ENCODE peak calls at places on chromosomes 11 and 22, in seven cellular contexts. Z is mesenchymal stem cell, H is H9, Q is IMR-90, I is mesendoderm, S is H1, R is trophoblast cell. D is an unnamed sample.

GRCh38 chr11:121687961-121688566 is 235.3 kb upstream of the SORL1-AS1 start:
- DNase-seq in Z (peak), H (peak), Q (peak), I (peak), S (no peak), R (no peak), D (no peak)

GRCh38 chr11:61334434-61335354 is 1.7 kb downstream of the TKFC start:
- DNase-seq in Z (peak), H (no peak), Q (peak), I (peak), S (no peak), R (peak), D (no peak)

GRCh38 chr11:2789791-2790580 is 90.2 kb upstream of the KCNQ1OT1 start:
- DNase-seq in Z (no peak), H (no peak), Q (no peak), I (no peak), S (no peak), R (no peak), D (no peak)

GRCh38 chr22:17773606-17774205 is 563 bp downstream of the BID start:
- DNase-seq in Z (peak), H (peak), Q (peak), I (peak), S (no peak), R (no peak), D (peak)

GRCh38 chr22:34096770-34097169 is 176.5 kb upstream of the LARGE1 start:
- DNase-seq in Z (no peak), H (no peak), Q (no peak), I (no peak), S (no peak), R (no peak), D (no peak)

GRCh38 chr11:95345243-95345642 is 114.2 kb upstream of the SESN3 start:
- DNase-seq in Z (no peak), H (no peak), Q (no peak), I (no peak), S (no peak), R (no peak), D (no peak)

GRCh38 chr22:26884921-26885320 is 227.5 kb downstream of the MIAT start:
- DNase-seq in Z (no peak), H (no peak), Q (no peak), I (no peak), S (no peak), R (no peak), D (no peak)

GRCh38 chr11:1038361-1038760 is 1.8 kb upstream of the MUC6 start:
- DNase-seq in Z (no peak), H (no peak), Q (no peak), I (no peak), S (no peak), R (no peak), D (no peak)

GRCh38 chr11:120205596-120206161 is 5.2 kb upstream of the OAF start:
- DNase-seq in Z (peak), H (no peak), Q (peak), I (no peak), S (no peak), R (peak), D (no peak)

GRCh38 chr11:125369808-125370207 is 126.3 kb downstream of the FEZ1 start:
- DNase-seq in Z (no peak), H (no peak), Q (no peak), I (peak), S (no peak), R (no peak), D (no peak)

GRCh38 chr22:19896665-19897355 is 42.1 kb upstream of the GNB1L start:
- DNase-seq in Z (no peak), H (no peak), Q (no peak), I (no peak), S (no peak), R (no peak), D (no peak)

GRCh38 chr11:8342821-8343681 is 79.4 kb upstream of the LMO1 start:
- DNase-seq in Z (no peak), H (no peak), Q (no peak), I (no peak), S (no peak), R (no peak), D (no peak)

GRCh38 chr11:81497202-81497804 is 1236.4 kb downstream of the FAM181B start:
- DNase-seq in Z (peak), H (no peak), Q (peak), I (peak), S (no peak), R (no peak), D (peak)

GRCh38 chr22:22616636-22617035 is 27.8 kb upstream of the GGTLC2 start:
- DNase-seq in Z (no peak), H (no peak), Q (no peak), I (no peak), S (no peak), R (peak), D (no peak)

GRCh38 chr11:92972248-92972647 is 2.8 kb downstream of the MTNR1B start:
- DNase-seq in Z (no peak), H (no peak), Q (no peak), I (no peak), S (no peak), R (no peak), D (no peak)

GRCh38 chr11:117188620-117189081 is 10.1 kb downstream of the SIDT2 start:
- DNase-seq in Z (no peak), H (no peak), Q (no peak), I (no peak), S (no peak), R (no peak), D (no peak)

GRCh38 chr22:30743257-30744020 is 48.8 kb downstream of the OSBP2 start:
- DNase-seq in Z (no peak), H (no peak), Q (no peak), I (no peak), S (no peak), R (no peak), D (no peak)

GRCh38 chr11:134581966-134582787 is 170.1 kb upstream of the B3GAT1 start:
- DNase-seq in Z (no peak), H (peak), Q (no peak), I (no peak), S (no peak), R (no peak), D (no peak)

GRCh38 chr11:16148301-16148787 is 208.0 kb downstream of the SOX6 start:
- DNase-seq in Z (no peak), H (no peak), Q (no peak), I (no peak), S (no peak), R (no peak), D (no peak)

GRCh38 chr22:30048711-30049110 is 31.6 kb upstream of the HORMAD2 start:
- DNase-seq in Z (peak), H (no peak), Q (peak), I (no peak), S (no peak), R (no peak), D (no peak)

GRCh38 chr11:119782673-119783072 is 53.7 kb upstream of the NECTIN1 start:
- DNase-seq in Z (no peak), H (no peak), Q (peak), I (peak), S (no peak), R (no peak), D (no peak)

GRCh38 chr11:114914231-114915005 is 236.1 kb downstream of the NXPE2 start:
- DNase-seq in Z (no peak), H (no peak), Q (no peak), I (no peak), S (no peak), R (no peak), D (no peak)

GRCh38 chr22:30261134-30261533 is 5.5 kb downstream of the OSM start:
- DNase-seq in Z (peak), H (no peak), Q (no peak), I (peak), S (no peak), R (no peak), D (no peak)

GRCh38 chr22:43152355-43153071 is 1.2 kb downstream of the TSPO start:
- DNase-seq in Z (peak), H (no peak), Q (peak), I (peak), S (no peak), R (no peak), D (no peak)

GRCh38 chr11:116373545-116373944 is 399.2 kb downstream of the BUD13 start:
- DNase-seq in Z (no peak), H (no peak), Q (no peak), I (no peak), S (no peak), R (no peak), D (no peak)

GRCh38 chr11:122642472-122642922 is 13.0 kb upstream of the UBASH3B start:
- DNase-seq in Z (peak), H (no peak), Q (peak), I (peak), S (no peak), R (no peak), D (no peak)

GRCh38 chr11:7551571-7551970 is 37.8 kb downstream of the PPFIBP2 start:
- DNase-seq in Z (peak), H (no peak), Q (peak), I (peak), S (no peak), R (peak), D (no peak)

GRCh38 chr11:8649361-8649760 is 33.1 kb downstream of the TRIM66 start:
- DNase-seq in Z (peak), H (no peak), Q (peak), I (peak), S (no peak), R (no peak), D (no peak)

GRCh38 chr11:122637538-122637937 is 18.0 kb upstream of the UBASH3B start:
- DNase-seq in Z (no peak), H (no peak), Q (no peak), I (no peak), S (no peak), R (no peak), D (no peak)

GRCh38 chr11:95154514-95154913 is 64.9 kb downstream of the ENDOD1 start:
- DNase-seq in Z (peak), H (peak), Q (peak), I (peak), S (no peak), R (peak), D (peak)

GRCh38 chr11:66768818-66769217 is 39.8 kb upstream of the SPTBN2 start:
- DNase-seq in Z (no peak), H (no peak), Q (no peak), I (no peak), S (no peak), R (no peak), D (no peak)

GRCh38 chr11:66864172-66864901 is 7.5 kb downstream of the LRFN4 start:
- DNase-seq in Z (no peak), H (no peak), Q (no peak), I (no peak), S (no peak), R (no peak), D (no peak)

GRCh38 chr11:77081381-77081851 is 14.6 kb downstream of the CAPN5 start:
- DNase-seq in Z (no peak), H (no peak), Q (no peak), I (no peak), S (no peak), R (no peak), D (no peak)

GRCh38 chr11:121606354-121606753 is 153.6 kb upstream of the SORL1-AS1 start:
- DNase-seq in Z (no peak), H (no peak), Q (peak), I (no peak), S (no peak), R (no peak), D (no peak)

GRCh38 chr11:62676698-62677097 is 2.2 kb downstream of the UBXN1 start:
- DNase-seq in Z (no peak), H (no peak), Q (no peak), I (no peak), S (no peak), R (no peak), D (no peak)

GRCh38 chr22:19983701-19984100 is 32.9 kb downstream of the ARVCF start:
- DNase-seq in Z (no peak), H (no peak), Q (no peak), I (no peak), S (no peak), R (no peak), D (no peak)

GRCh38 chr11:4697583-4697982 is at the start of gene OR51E2:
- DNase-seq in Z (peak), H (no peak), Q (peak), I (peak), S (peak), R (no peak), D (no peak)

GRCh38 chr11:111429066-111429506 is 50.0 kb upstream of the POU2AF1 start:
- DNase-seq in Z (peak), H (peak), Q (peak), I (peak), S (no peak), R (peak), D (peak)

GRCh38 chr11:41795004-41795403 is 335.6 kb upstream of the LRRC4C start:
- DNase-seq in Z (no peak), H (no peak), Q (no peak), I (no peak), S (no peak), R (no peak), D (no peak)

DNA sequence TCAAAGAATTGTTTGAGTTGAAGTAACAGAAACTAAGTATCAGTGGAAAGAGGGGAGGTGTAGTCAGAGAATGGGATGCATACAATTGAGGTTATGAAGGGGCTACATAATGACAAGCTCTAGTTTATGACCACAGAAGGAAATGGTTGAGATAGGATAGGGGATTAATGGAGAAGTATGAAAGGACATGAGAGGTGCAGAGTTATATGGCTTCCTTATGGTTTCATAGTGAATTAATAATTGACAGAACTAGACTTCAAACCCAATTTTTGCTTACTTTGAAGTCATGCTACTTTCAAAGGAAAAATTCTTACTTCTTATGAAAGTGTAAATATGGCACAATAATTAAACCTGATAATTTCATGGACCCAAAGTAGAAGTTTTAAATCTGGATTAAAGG is 340.3 kb upstream of the LRRC4C start:
- DNase-seq in Z (no peak), H (no peak), Q (no peak), I (no peak), S (no peak), R (no peak), D (no peak)
- H4K8ac ChIP-seq in Z (no peak), H (no peak), Q (no peak), I (no peak), S (no peak), R (no peak), D (no peak)

GRCh38 chr11:13869404-13869886 is 93.1 kb upstream of the SPON1 start:
- DNase-seq in Z (no peak), H (no peak), Q (no peak), I (no peak), S (no peak), R (no peak), D (no peak)
- H4K8ac ChIP-seq in Z (no peak), H (no peak), Q (no peak), I (no peak), S (no peak), R (no peak), D (no peak)

DNA sequence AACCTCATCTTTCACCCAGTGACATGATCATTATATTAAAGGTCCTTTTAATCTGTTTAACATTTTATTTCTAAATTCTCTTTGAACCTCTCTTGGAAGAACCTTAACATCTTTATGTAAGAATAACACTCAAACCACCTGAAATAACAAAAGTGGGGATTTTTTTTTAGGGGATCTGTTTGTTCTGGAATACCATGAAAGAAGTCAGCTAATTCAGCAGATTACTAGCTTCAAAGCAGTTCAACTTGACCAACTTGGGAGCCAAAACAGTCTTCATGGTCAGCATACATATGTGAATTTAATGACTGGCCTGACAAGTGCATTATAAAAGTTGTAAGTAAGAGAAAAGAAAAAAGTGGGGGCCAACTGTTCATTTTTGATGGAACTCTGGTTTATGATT is 52.3 kb downstream of the CCDC34 start:
- DNase-seq in Z (no peak), H (no peak), Q (no peak), I (no peak), S (no peak), R (no peak), D (no peak)
- H4K8ac ChIP-seq in Z (no peak), H (no peak), Q (no peak), I (no peak), S (no peak), R (no peak), D (no peak)

DNA sequence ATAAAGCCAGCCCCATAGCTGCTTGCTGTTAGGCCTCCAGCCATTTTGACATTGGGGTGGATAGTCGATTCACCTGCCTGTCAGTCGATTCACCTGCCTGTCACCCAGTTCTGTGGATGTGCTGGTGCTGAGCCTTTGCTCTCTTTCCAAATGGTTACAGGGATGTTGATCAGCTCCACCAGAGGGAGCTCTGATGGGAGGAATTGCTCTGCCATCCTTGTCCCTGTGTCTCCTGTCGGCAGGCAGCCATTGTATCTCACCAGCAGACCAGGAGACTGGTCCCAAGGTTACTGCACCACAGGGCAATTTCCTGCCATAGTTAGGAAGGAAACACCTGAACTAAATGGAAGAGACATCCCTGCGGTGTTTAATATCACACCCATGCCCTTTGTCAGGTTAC is 6.1 kb downstream of the MPEG1 start:
- DNase-seq in Z (peak), H (peak), Q (peak), I (peak), S (peak), R (peak), D (no peak)
- H4K8ac ChIP-seq in Z (no peak), H (no peak), Q (no peak), I (no peak), S (no peak), R (no peak), D (no peak)

DNA sequence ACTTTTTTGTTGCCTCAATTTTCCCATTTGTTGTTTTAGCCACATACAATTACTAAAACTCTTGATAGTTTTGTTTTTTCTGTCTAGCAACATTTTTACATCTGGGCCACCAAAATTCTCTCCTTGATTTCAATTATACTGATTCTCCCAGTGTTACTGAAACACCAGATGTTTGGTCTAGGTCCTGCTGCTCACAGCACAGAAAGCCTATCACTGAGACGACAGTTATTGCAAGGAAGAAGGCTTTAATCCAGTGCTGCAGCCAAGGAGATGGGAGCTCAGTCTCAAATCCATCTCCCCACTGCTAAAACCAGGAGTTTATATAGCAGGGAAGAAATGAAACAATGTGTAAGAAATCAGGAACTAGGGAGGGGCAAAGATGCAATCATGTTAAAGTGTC is 837.7 kb upstream of the CNTN5 start:
- DNase-seq in Z (no peak), H (no peak), Q (no peak), I (no peak), S (no peak), R (no peak), D (no peak)
- H4K8ac ChIP-seq in Z (no peak), H (no peak), Q (no peak), I (no peak), S (no peak), R (no peak), D (no peak)

DNA sequence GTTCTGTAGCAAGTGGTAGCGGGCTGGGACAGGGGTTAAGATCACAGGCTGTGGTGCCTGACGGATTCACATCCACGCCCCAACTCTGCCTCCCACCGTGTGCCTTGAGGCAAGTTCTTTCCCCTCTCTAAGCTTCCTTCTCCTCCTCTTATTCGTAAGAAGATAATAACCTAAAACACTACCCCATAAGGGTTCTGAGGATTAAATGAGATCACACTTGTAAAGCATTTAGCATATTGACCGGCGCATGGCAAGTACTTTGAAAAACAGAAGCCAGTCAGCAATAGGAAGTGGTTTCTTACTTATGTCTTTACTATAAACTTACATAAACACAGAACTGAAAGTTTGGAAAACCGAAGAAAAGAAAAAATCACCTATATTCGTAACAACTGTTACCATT is 15.5 kb upstream of the LMO2 start:
- DNase-seq in Z (no peak), H (no peak), Q (no peak), I (no peak), S (no peak), R (no peak), D (no peak)
- H4K8ac ChIP-seq in Z (no peak), H (no peak), Q (no peak), I (no peak), S (no peak), R (no peak), D (no peak)

DNA sequence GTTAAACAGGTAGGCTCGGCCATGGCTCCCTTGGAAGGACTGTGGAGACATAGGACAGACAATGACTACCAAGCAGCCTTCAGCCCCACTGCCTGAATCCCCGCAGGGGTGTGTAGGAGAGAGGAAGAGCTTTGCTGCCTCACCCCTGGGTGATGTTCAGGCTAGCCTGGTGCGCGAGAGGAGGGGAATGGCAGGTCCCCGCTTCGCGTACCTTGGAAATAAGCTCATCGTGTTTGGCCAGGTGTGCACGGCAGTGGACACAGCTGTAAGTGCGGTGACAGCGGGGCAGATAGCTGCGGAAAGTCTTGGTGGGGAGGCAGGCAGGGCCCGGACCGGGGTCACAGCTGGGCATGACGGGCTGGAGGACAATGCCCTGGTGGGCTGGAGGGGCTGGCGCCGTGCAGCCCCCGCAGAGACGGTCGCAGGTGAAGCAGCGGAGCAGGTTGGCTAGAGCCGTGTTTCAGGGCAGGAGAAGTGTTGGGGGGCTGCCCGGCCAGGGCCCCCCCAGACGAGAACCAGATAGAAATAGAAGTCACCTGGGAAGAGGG is 2.9 kb downstream of the YPEL4 start:
- DNase-seq in Z (no peak), H (peak), Q (no peak), I (peak), S (no peak), R (no peak), D (no peak)
- H4K8ac ChIP-seq in Z (no peak), H (no peak), Q (no peak), I (no peak), S (peak), R (no peak), D (no peak)

GRCh38 chr11:126945319-126945718 is 55.3 kb downstream of the KIRREL3 start:
- DNase-seq in Z (no peak), H (peak), Q (no peak), I (peak), S (no peak), R (peak), D (no peak)

GRCh38 chr11:126943319-126943718 is 57.3 kb downstream of the KIRREL3 start:
- DNase-seq in Z (no peak), H (no peak), Q (no peak), I (no peak), S (no peak), R (no peak), D (no peak)

GRCh38 chr11:126948563-126948962 is 52.0 kb downstream of the KIRREL3 start:
- DNase-seq in Z (no peak), H (no peak), Q (peak), I (no peak), S (no peak), R (no peak), D (no peak)

GRCh38 chr11:126951465-126951864 is 49.1 kb downstream of the KIRREL3 start:
- DNase-seq in Z (no peak), H (no peak), Q (no peak), I (no peak), S (no peak), R (no peak), D (no peak)

GRCh38 chr11:126949066-126949945 is 51.3 kb downstream of the KIRREL3 start:
- DNase-seq in Z (no peak), H (no peak), Q (peak), I (no peak), S (no peak), R (no peak), D (no peak)
- H4K8ac ChIP-seq in Z (no peak), H (no peak), Q (no peak), I (no peak), S (no peak), R (no peak), D (no peak)